ENCODE peak calls at places on chromosomes 3 and 15, in four cellular contexts. W, R, V and J are unnamed samples.

GRCh38 chr15:59380902-59381610 is 8.4 kb upstream of the MYO1E start:
- DNase-seq in R (no peak), W (no peak), V (no peak), J (no peak)

GRCh38 chr3:124878561-124879394 is 8.4 kb downstream of the ITGB5 start:
- DNase-seq in V (peak; percentile 95), W (no peak), R (peak; percentile 53), J (peak; percentile 29)

GRCh38 chr3:71050133-71050520 is 533.4 kb downstream of the FOXP1 start:
- DNase-seq in V (peak; percentile 83), R (no peak), W (no peak), J (no peak)

GRCh38 chr15:68278345-68279217 is 1.0 kb downstream of the FEM1B start:
- DNase-seq in W (peak; percentile 71), R (no peak), V (peak; percentile 35), J (peak; percentile 49)

GRCh38 chr3:46892285-46893145 is 15.0 kb downstream of the PTH1R start:
- DNase-seq in W (peak; percentile 89), V (peak; percentile 33), R (peak; percentile 71), J (peak; percentile 60)

GRCh38 chr3:124428372-124429128 is 301.7 kb upstream of the UMPS start:
- DNase-seq in W (no peak), V (no peak), R (no peak), J (no peak)

GRCh38 chr15:101607102-101607501 is 45.1 kb downstream of the TM2D3 start:
- DNase-seq in W (no peak), V (no peak), R (no peak), J (no peak)

GRCh38 chr3:126456211-126456610 is 19.5 kb downstream of the ZXDC start:
- DNase-seq in V (no peak), R (no peak), W (no peak), J (no peak)

GRCh38 chr15:88115529-88116152 is 140.9 kb downstream of the NTRK3 start:
- DNase-seq in W (no peak), R (no peak), V (no peak), J (peak; percentile 50)

GRCh38 chr15:55434989-55435825 is 26.9 kb downstream of the PIERCE2 start:
- DNase-seq in V (peak; percentile 64), W (peak; percentile 22), R (no peak), J (peak; percentile 26)

GRCh38 chr15:39273805-39274411 is 307.0 kb upstream of the THBS1 start:
- DNase-seq in R (no peak), V (peak; percentile 44), W (no peak), J (peak; percentile 45)

GRCh38 chr3:67109651-67110204 is 111.6 kb downstream of the KBTBD8 start:
- DNase-seq in R (no peak), V (peak; percentile 85), W (no peak), J (no peak)

DNA sequence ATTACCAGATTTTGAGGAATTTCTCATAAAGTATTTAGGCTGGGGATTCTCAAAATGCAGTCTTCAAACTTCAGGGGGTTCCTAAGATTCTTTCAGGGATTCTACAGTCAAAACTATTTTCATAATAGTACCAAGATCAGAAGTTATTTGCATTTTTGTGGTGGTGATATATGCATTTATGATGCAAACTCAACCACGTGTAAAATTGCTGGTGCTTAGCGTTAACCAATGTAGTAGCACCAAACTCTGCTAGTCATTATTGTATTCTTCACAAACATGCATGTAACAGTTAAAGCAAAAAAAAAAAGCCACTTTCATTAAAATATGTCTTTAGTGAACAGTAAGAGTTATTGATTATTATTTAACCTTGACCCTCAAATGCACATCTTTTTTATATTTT is 275.0 kb upstream of the DNAJC19 start:
- DNase-seq in R (no peak), W (no peak), V (no peak), J (no peak)
- TF ChIP-seq CTCF in R (no peak), W (no peak), V (no peak), J (no peak)

GRCh38 chr3:16178628-16178988 is 4.1 kb downstream of the GALNT15 start:
- DNase-seq in R (no peak), V (no peak), W (no peak), J (no peak)
- H3K27ac ChIP-seq in R (no peak overlapping the region), V (peak overlapping the region; percentile 40), W (no peak overlapping the region), J (no peak overlapping the region)

GRCh38 chr3:52396011-52396906 is 48.6 kb downstream of the SEMA3G start:
- DNase-seq in V (no peak), W (no peak), R (peak; percentile 6), J (no peak)

GRCh38 chr3:52393131-52393807 is 51.6 kb downstream of the SEMA3G start:
- DNase-seq in V (no peak), W (no peak), R (peak; percentile 3), J (no peak)

GRCh38 chr3:52393959-52394670 is 50.8 kb downstream of the SEMA3G start:
- DNase-seq in R (peak; percentile 11), W (no peak), V (no peak), J (no peak)

GRCh38 chr3:52395503-52395865 is 49.4 kb downstream of the SEMA3G start:
- DNase-seq in V (no peak), W (no peak), R (peak; percentile 2), J (no peak)

DNA sequence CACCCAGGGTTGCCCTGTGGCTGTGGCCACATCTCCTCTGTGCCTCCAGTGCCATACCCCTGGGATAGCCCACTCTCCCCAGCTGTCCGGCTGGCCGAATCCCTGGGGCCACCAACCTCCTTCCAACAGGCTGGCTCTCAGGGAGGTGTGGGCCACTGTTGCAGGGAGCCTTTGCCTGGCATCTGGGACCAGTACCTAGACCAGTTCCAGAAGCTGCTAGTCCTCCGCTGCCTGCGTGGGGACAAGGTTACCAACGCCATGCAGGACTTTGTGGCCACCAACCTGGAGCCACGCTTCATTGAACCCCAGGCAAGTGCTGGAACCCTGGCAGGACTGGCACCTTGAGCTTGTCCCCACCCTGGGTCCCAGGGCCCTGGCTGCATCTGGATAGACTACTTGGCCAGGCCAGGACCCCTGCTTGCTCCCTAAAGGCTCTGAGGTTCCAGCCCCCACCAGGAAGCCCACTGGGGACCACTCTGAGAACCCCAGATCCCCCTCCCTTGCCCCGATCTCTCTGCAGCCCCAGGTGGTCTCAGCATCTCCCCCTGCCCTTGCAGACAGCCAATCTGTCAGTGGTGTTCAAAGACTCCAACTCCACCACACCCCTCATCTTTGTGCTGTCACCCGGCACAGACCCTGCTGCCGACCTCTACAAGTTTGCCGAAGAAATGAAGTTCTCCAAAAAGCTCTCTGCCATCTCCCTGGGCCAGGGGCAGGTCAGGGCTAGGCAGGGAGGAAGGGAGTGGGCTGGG is 50.0 kb downstream of the SEMA3G start:
- DNase-seq in V (no peak), R (peak; percentile 7), W (no peak), J (no peak)
- H3K9me3 ChIP-seq in V (no peaks in the 10 kb centered on the region), R (no peaks in the 10 kb centered on the region), W (no peaks in the 10 kb centered on the region), J (no peaks in the 10 kb centered on the region)

GRCh38 chr3:43152649-43153048 is 46.8 kb upstream of the POMGNT2 start:
- DNase-seq in R (no peak), W (no peak), V (no peak), J (no peak)

GRCh38 chr3:43155016-43155415 is 49.1 kb upstream of the POMGNT2 start:
- DNase-seq in W (no peak), V (no peak), R (no peak), J (no peak)

GRCh38 chr3:43156812-43157455 is 51.1 kb upstream of the POMGNT2 start:
- DNase-seq in W (no peak), R (no peak), V (no peak), J (no peak)

GRCh38 chr3:43153189-43154083 is 47.6 kb upstream of the POMGNT2 start:
- DNase-seq in R (peak; percentile 81), W (no peak), V (peak; percentile 88), J (peak; percentile 63)

DNA sequence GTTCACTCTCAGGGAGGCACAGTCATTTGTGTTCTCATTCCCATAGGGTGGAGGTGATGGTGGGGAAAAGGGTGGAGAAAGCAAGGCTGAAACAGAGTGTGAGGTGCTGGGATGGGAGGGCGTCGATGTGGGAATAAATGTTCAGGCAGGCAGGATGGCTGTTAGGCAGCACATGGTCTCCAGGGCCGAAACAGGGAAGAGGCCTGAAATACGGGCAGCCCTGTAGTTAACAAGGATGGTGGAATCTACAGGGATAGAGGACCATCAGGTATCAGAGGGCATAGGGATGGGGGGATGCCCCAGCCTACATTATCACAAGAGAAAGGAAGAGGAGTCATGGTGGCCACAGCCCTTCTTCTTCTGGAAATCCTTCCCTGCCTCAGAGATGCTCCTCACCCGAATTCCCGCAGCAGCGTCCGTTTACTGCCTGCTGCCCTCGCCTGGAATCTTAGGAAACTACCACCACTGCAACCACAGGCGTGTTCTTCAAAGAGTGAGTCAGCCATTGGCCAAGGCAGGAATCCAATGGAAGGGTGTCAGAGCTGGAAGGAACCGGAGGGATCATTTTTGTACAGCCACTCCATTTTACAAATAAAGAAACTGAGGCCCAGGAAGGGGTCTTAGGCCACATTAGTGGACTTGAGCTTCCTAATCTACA is 49.7 kb upstream of the POMGNT2 start:
- DNase-seq in R (peak; percentile 67), V (peak; percentile 83), W (peak; percentile 73), J (peak; percentile 60)
- TF ChIP-seq CTCF in R (peak; percentile 45), V (peak; percentile 79), W (peak; percentile 77), J (peak; percentile 49)

GRCh38 chr15:43183270-43183669 is 1.9 kb upstream of the CCNDBP1 start:
- DNase-seq in W (no peak), V (no peak), R (no peak), J (no peak)
- H3K27ac ChIP-seq in W (no peak overlapping the region), V (no peak overlapping the region), R (no peak overlapping the region), J (no peak overlapping the region)

GRCh38 chr15:20340331-20340811 is 201.2 kb downstream of the GOLGA6L6 start:
- DNase-seq in W (peak; percentile 38), V (peak; percentile 18), R (peak; percentile 79), J (no peak)
- H3K9me3 ChIP-seq in W (peaks cover 25% of the 10 kb centered on the region), V (peaks cover 52% of the 10 kb centered on the region), R (peaks cover 5% of the 10 kb centered on the region), J (no peaks in the 10 kb centered on the region)

GRCh38 chr3:17544632-17545031 is 197.8 kb downstream of the TBC1D5 start:
- DNase-seq in V (peak; percentile 1), W (no peak), R (no peak), J (no peak)
- TF ChIP-seq CTCF in V (peak; percentile 27), W (no peak), R (no peak), J (no peak)